ENCODE peak calls at places on chromosomes 5 and 9, in five cellular contexts. O is endothelial cell, Z is gastrocnemius medialis, D is heart right ventricle, C is GM10248. T is an unnamed sample.

GRCh38 chr9:97980479-97980803 is 2.7 kb upstream of the ANP32B start:
- DNase-seq in O (no peak), Z (peak), D (peak), C (no peak), T (no peak)

GRCh38 chr5:181212934-181213333 is 7.9 kb upstream of the TRIM7 start:
- DNase-seq in O (no peak), Z (no peak), D (no peak), C (no peak), T (no peak)

GRCh38 chr9:4281676-4282075 is 18.2 kb downstream of the GLIS3 start:
- DNase-seq in O (no peak), Z (no peak), D (no peak), C (no peak), T (no peak)

GRCh38 chr5:127340606-127341005 is 50.0 kb downstream of the MEGF10 start:
- DNase-seq in O (no peak), Z (no peak), D (no peak), C (no peak), T (no peak)

GRCh38 chr5:174239718-174240117 is 194.2 kb downstream of the NSG2 start:
- DNase-seq in O (no peak), Z (no peak), D (no peak), C (no peak), T (no peak)

GRCh38 chr9:137723396-137724113 is 104.8 kb downstream of the EHMT1 start:
- DNase-seq in O (no peak), Z (no peak), D (no peak), C (no peak), T (no peak)

GRCh38 chr5:163306421-163306820 is 131.0 kb upstream of the CCNG1 start:
- DNase-seq in O (no peak), Z (no peak), D (no peak), C (no peak), T (no peak)

GRCh38 chr5:60497706-60498500 is 202.1 kb downstream of the DEPDC1B start:
- DNase-seq in O (no peak), Z (no peak), D (no peak), C (no peak), T (no peak)

GRCh38 chr5:171436804-171437285 is 17.4 kb downstream of the FGF18 start:
- DNase-seq in O (no peak), Z (no peak), D (no peak), C (no peak), T (no peak)

GRCh38 chr5:91381774-91382492 is 1.2 kb downstream of the ARRDC3 start:
- DNase-seq in O (peak), Z (peak), D (peak), C (peak), T (peak)

GRCh38 chr9:36456480-36457115 is 56.5 kb upstream of the RNF38 start:
- DNase-seq in O (peak), Z (no peak), D (no peak), C (no peak), T (no peak)

GRCh38 chr5:159640921-159641320 is 275.4 kb upstream of the ADRA1B start:
- DNase-seq in O (no peak), Z (no peak), D (no peak), C (no peak), T (no peak)

GRCh38 chr5:158431369-158432029 is 572.6 kb upstream of the CLINT1 start:
- DNase-seq in O (no peak), Z (peak), D (peak), C (no peak), T (no peak)

GRCh38 chr9:76677481-76678055 is 86.7 kb upstream of the PCA3 start:
- DNase-seq in O (peak), Z (no peak), D (no peak), C (no peak), T (no peak)

GRCh38 chr5:107769531-107769930 is 98.8 kb upstream of the EFNA5 start:
- DNase-seq in O (no peak), Z (no peak), D (no peak), C (no peak), T (no peak)

GRCh38 chr5:93789173-93790070 is 48.0 kb upstream of the POU5F2 start:
- DNase-seq in O (no peak), Z (no peak), D (no peak), C (no peak), T (no peak)

GRCh38 chr9:128438343-128439109 is 17.3 kb upstream of the ODF2 start:
- DNase-seq in O (peak), Z (peak), D (peak), C (peak), T (peak)

GRCh38 chr9:79662553-79662956 is 90.8 kb downstream of the TLE4 start:
- DNase-seq in O (no peak), Z (no peak), D (no peak), C (no peak), T (no peak)

GRCh38 chr9:126108240-126108639 is 218.4 kb upstream of the MVB12B start:
- DNase-seq in O (peak), Z (no peak), D (no peak), C (no peak), T (no peak)

GRCh38 chr9:101458955-101459631 is 23.5 kb upstream of the ALDOB start:
- DNase-seq in O (peak), Z (no peak), D (peak), C (peak), T (no peak)

GRCh38 chr5:172897691-172898512 is 61.3 kb upstream of the RPL26L1 start:
- DNase-seq in O (no peak), Z (no peak), D (peak), C (no peak), T (no peak)

GRCh38 chr5:122498163-122498562 is 186.1 kb downstream of the SNCAIP start:
- DNase-seq in O (peak), Z (no peak), D (no peak), C (no peak), T (no peak)

GRCh38 chr5:122499617-122500016 is 187.6 kb downstream of the SNCAIP start:
- DNase-seq in O (no peak), Z (no peak), D (no peak), C (no peak), T (no peak)

GRCh38 chr5:122501087-122501435 is 189.0 kb downstream of the SNCAIP start:
- DNase-seq in O (no peak), Z (no peak), D (no peak), C (no peak), T (no peak)

GRCh38 chr5:122500245-122501086 is 188.4 kb downstream of the SNCAIP start:
- DNase-seq in O (peak), Z (no peak), D (peak), C (peak), T (no peak)
- TF ChIP-seq CTCF in O (peak), Z (no peak), D (peak), C (peak), T (no peak)

GRCh38 chr9:92095236-92095635 is 20.0 kb downstream of the SPTLC1 start:
- DNase-seq in O (no peak), Z (no peak), D (no peak), C (no peak), T (no peak)

GRCh38 chr9:92097997-92098482 is 17.2 kb downstream of the SPTLC1 start:
- DNase-seq in O (peak), Z (peak), D (peak), C (no peak), T (peak)

GRCh38 chr9:92100237-92100911 is 14.8 kb downstream of the SPTLC1 start:
- DNase-seq in O (no peak), Z (no peak), D (no peak), C (no peak), T (no peak)

GRCh38 chr9:92098638-92099037 is 16.6 kb downstream of the SPTLC1 start:
- DNase-seq in O (no peak), Z (no peak), D (no peak), C (no peak), T (no peak)

DNA sequence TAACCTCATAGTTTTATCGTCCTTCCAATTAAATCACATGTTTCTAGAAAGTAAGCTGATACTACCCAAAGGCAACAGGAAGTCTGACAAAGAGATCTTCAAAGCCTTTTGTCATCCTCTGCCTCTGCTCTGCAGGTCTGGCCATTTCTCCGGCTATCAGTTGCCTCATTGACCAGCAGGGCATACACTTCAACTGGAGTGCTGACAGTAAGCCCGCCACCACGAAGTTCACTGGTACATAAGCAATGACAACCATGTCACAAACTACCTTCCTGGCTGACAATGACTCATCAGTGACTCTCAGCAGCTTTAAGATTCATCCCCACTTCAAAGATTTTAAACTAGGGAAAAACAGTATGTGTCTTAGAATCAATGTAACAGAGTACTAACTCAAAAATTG is 20.6 kb downstream of the SPTLC1 start:
- DNase-seq in O (no peak), Z (no peak), D (no peak), C (no peak), T (no peak)
- TF ChIP-seq CTCF in O (no peak), Z (no peak), D (no peak), C (no peak), T (no peak)

GRCh38 chr5:111618644-111619271 is 106.4 kb upstream of the STARD4 start:
- DNase-seq in O (no peak), Z (no peak), D (no peak), C (no peak), T (no peak)

GRCh38 chr5:111615054-111615453 is 102.7 kb upstream of the STARD4 start:
- DNase-seq in O (no peak), Z (no peak), D (no peak), C (no peak), T (no peak)
- TF ChIP-seq CTCF in O (no peak), Z (no peak), D (no peak), C (no peak), T (no peak)

GRCh38 chr5:17058438-17058837 is 122.3 kb upstream of the MYO10 start:
- DNase-seq in O (no peak), Z (no peak), D (no peak), C (no peak), T (no peak)
- TF ChIP-seq CTCF in O (no peak), Z (no peak), D (no peak), C (no peak), T (no peak)

DNA sequence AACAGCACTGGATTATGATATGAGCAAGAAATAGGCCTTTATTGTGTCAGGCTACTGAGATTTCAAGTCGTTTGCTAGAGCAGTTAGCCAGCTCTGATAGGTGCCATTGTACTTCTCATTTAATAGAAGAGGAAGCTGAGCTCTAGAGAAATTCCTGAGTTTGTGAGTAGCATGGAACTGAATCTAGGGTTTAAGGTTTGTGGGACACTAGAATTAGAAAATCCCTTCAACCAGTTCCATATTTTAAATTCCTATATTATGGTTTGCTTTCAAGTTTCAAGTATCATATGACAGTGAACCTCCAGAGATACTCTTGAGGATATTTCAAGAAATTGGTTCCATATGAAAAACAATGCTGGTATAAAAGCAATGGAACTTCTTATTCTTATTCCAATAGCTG is 87.6 kb downstream of the ANKRD55 start:
- DNase-seq in O (no peak), Z (no peak), D (no peak), C (no peak), T (no peak)
- TF ChIP-seq CTCF in O (no peak), Z (no peak), D (no peak), C (no peak), T (no peak)

GRCh38 chr5:65739162-65739561 is 17.2 kb downstream of the NLN start:
- DNase-seq in O (no peak), Z (no peak), D (no peak), C (no peak), T (no peak)

GRCh38 chr5:65742565-65743231 is 20.7 kb downstream of the NLN start:
- DNase-seq in O (peak), Z (no peak), D (no peak), C (peak), T (no peak)

GRCh38 chr5:65738305-65738704 is 16.3 kb downstream of the NLN start:
- DNase-seq in O (no peak), Z (no peak), D (no peak), C (no peak), T (no peak)

GRCh38 chr5:65734921-65735320 is 12.9 kb downstream of the NLN start:
- DNase-seq in O (no peak), Z (no peak), D (no peak), C (no peak), T (no peak)

GRCh38 chr5:65737842-65738241 is 15.8 kb downstream of the NLN start:
- DNase-seq in O (no peak), Z (no peak), D (no peak), C (no peak), T (no peak)
- TF ChIP-seq CTCF in O (no peak), Z (no peak), D (no peak), C (no peak), T (no peak)

DNA sequence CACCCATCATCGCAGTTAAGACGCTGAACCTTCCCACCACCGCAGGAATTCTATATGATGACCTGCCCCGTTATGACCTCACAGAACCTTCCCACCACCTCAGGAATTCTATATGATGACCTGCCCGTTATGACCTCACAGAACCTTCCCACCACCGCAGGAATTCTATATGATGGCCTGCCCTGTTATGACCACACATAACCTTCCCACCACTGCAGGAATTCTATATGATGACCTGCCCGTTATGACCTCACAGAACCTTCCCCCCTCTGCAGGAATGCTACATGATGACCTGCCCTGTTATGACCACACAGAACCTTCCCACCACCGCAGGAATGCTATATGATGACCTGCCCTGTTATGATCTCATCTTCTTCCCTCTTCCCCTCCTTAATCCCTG is 64.3 kb downstream of the IRX1 start:
- DNase-seq in O (no peak), Z (no peak), D (no peak), C (no peak), T (no peak)
- TF ChIP-seq CTCF in O (no peak), Z (no peak), D (no peak), C (no peak), T (no peak)

DNA sequence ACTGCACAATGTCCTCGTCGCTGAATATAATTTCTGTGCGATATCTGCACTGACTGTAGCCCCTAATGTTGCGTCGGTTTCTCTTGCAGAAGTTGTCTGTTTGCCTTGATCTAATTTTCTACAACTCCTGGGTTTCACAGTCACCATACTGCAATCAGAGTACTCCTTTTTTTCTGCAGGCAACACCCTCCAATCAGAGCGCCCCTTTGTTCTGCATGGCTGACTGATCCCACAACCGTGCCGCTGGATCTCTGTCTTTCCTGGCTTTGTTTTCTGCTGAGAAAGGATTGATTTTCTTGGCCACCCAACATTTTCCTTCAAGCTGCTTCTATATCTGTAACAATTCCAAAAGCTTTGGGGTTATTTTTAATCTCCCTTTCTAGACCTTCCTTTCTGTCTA is 182.2 kb upstream of the SMARCA2 start:
- DNase-seq in O (no peak), Z (no peak), D (no peak), C (no peak), T (no peak)
- TF ChIP-seq CTCF in O (no peak), Z (no peak), D (no peak), C (no peak), T (no peak)